ENCODE peak calls at places on chromosomes 11 and 22, in ten cellular contexts. Z is activated CD8-positive, alpha-beta T cell treated with anti-CD3 and anti-CD28 coated beads for 36 hours; X is fibroblast of mammary gland; R is BE2C; I is GM10248; W is mammary epithelial cell; U is HL-60; C is epithelial cell of esophagus; V is WERI-Rb-1; Q is CD4-positive, alpha-beta T cell. O is an unnamed sample.

GRCh38 chr11:59157433-59157832 is 14.5 kb upstream of the DTX4 start:
- DNase-seq in C (no peak), W (no peak), I (no peak), R (no peak), Z (no peak), V (no peak), X (no peak), U (no peak), Q (no peak), O (no peak)

GRCh38 chr11:10866893-10867331 is 9.1 kb upstream of the ZBED5 start:
- DNase-seq in U (no peak), V (no peak), R (peak), W (no peak), Z (no peak), Q (no peak), I (no peak), C (peak), X (peak), O (no peak)

GRCh38 chr11:36104660-36104992 is 160.8 kb downstream of the LDLRAD3 start:
- DNase-seq in Z (no peak), W (no peak), I (no peak), V (no peak), Q (no peak), C (no peak), U (no peak), X (no peak), R (no peak), O (no peak)

GRCh38 chr11:940496-941135 is 14.9 kb downstream of the AP2A2 start:
- DNase-seq in I (no peak), X (no peak), V (no peak), U (no peak), Q (no peak), C (no peak), Z (no peak), W (no peak), R (no peak), O (no peak)

GRCh38 chr11:135006800-135007199 is 594.8 kb upstream of the B3GAT1 start:
- DNase-seq in R (no peak), W (no peak), U (no peak), Z (no peak), X (no peak), I (no peak), Q (no peak), C (no peak), V (peak), O (no peak)

GRCh38 chr11:33515347-33515746 is 185.3 kb downstream of the C11orf91 start:
- DNase-seq in R (no peak), I (peak), U (no peak), Q (no peak), Z (peak), W (peak), X (peak), V (no peak), C (no peak), O (no peak)

GRCh38 chr11:125175896-125176575 is 11.5 kb downstream of the PKNOX2 start:
- DNase-seq in W (no peak), R (no peak), C (no peak), Q (no peak), V (peak), Z (no peak), X (no peak), I (no peak), U (no peak), O (no peak)

GRCh38 chr11:95972055-95972454 is 48.1 kb upstream of the MTMR2 start:
- DNase-seq in I (no peak), Z (no peak), C (no peak), V (no peak), X (no peak), R (no peak), U (no peak), Q (no peak), W (no peak), O (no peak)

GRCh38 chr22:34414467-34415440 is 494.5 kb upstream of the LARGE1 start:
- DNase-seq in R (peak), I (peak), V (peak), U (peak), C (peak), Q (no peak), Z (peak), X (peak), W (peak), O (no peak)

GRCh38 chr22:27991586-27992293 is 72.7 kb upstream of the PITPNB start:
- DNase-seq in U (no peak), X (no peak), Z (no peak), R (no peak), V (no peak), W (no peak), C (no peak), Q (no peak), I (no peak), O (no peak)

GRCh38 chr22:49412236-49412635 is 415.4 kb downstream of the BRD1 start:
- DNase-seq in V (no peak), R (no peak), Z (no peak), Q (no peak), U (no peak), I (no peak), W (no peak), X (no peak), C (no peak), O (no peak)

GRCh38 chr11:6225024-6225423 is 9.4 kb downstream of the FHIP1B start:
- DNase-seq in X (no peak), I (no peak), Z (no peak), C (no peak), U (no peak), R (no peak), W (no peak), Q (no peak), V (no peak), O (no peak)

GRCh38 chr11:10476927-10477689 is 22.0 kb downstream of the AMPD3 start:
- DNase-seq in U (no peak), W (no peak), C (no peak), Z (no peak), Q (no peak), R (no peak), X (no peak), I (no peak), V (no peak), O (no peak)

GRCh38 chr11:25702417-25702816 is 629.5 kb upstream of the ANO3 start:
- DNase-seq in W (no peak), U (no peak), X (no peak), Z (no peak), C (no peak), V (no peak), Q (no peak), I (no peak), R (no peak), O (no peak)

GRCh38 chr11:3022300-3022967 is 30.3 kb upstream of the NAP1L4 start:
- DNase-seq in I (peak), C (peak), W (peak), Q (no peak), U (peak), X (peak), R (no peak), V (no peak), Z (peak), O (peak)

GRCh38 chr22:47575291-47575690 is 812.8 kb downstream of the TBC1D22A start:
- DNase-seq in U (no peak), R (no peak), I (no peak), V (no peak), C (no peak), Z (no peak), Q (no peak), W (no peak), X (no peak), O (no peak)

GRCh38 chr22:38034278-38034882 is 22.8 kb upstream of the PICK1 start:
- DNase-seq in R (peak), V (peak), X (peak), U (peak), I (peak), Z (no peak), Q (no peak), C (peak), W (peak), O (peak)

GRCh38 chr11:66414120-66414934 is 6.5 kb upstream of the NPAS4 start:
- DNase-seq in I (no peak), R (no peak), W (no peak), X (no peak), U (no peak), Z (no peak), V (no peak), C (no peak), Q (no peak), O (no peak)

GRCh38 chr11:73295259-73295995 is 12.6 kb upstream of the ARHGEF17 start:
- DNase-seq in W (peak), V (peak), I (peak), X (peak), C (peak), Z (peak), Q (peak), U (peak), R (peak), O (peak)

GRCh38 chr11:2267871-2268825 is 2.2 kb downstream of the ASCL2 start:
- DNase-seq in V (no peak), W (no peak), Q (no peak), Z (no peak), I (no peak), R (no peak), C (no peak), U (no peak), X (no peak), O (no peak)

GRCh38 chr11:23923357-23923756 is 573.5 kb upstream of the LUZP2 start:
- DNase-seq in Q (no peak), R (no peak), Z (no peak), U (no peak), I (no peak), X (no peak), W (no peak), C (no peak), V (no peak), O (no peak)

GRCh38 chr22:39947488-39948216 is 12.5 kb upstream of the TMA7B start:
- DNase-seq in X (no peak), V (no peak), W (no peak), I (no peak), R (no peak), C (no peak), U (no peak), Z (no peak), Q (no peak), O (no peak)

GRCh38 chr22:42958937-42959336 is 56.0 kb downstream of the PACSIN2 start:
- DNase-seq in W (no peak), R (no peak), I (no peak), Z (no peak), X (no peak), Q (no peak), V (no peak), U (no peak), C (no peak), O (no peak)

GRCh38 chr11:86958259-86958658 is 3.1 kb upstream of the FZD4 start:
- DNase-seq in W (no peak), R (no peak), Q (no peak), C (no peak), X (no peak), V (no peak), Z (no peak), I (no peak), U (no peak), O (no peak)

GRCh38 chr22:40654522-40655167 is 18.1 kb upstream of the MRTFA start:
- DNase-seq in X (peak), W (peak), Q (no peak), Z (no peak), V (peak), I (no peak), U (no peak), C (peak), R (peak), O (no peak)

GRCh38 chr22:18103527-18104269 is 6.9 kb upstream of the TUBA8 start:
- DNase-seq in V (no peak), W (no peak), I (no peak), U (no peak), X (no peak), Q (no peak), C (no peak), R (no peak), Z (peak), O (no peak)

GRCh38 chr11:8671651-8672062 is 10.8 kb downstream of the TRIM66 start:
- DNase-seq in U (no peak), C (peak), Z (no peak), X (no peak), R (no peak), I (no peak), Q (no peak), W (no peak), V (no peak), O (no peak)

GRCh38 chr11:11306855-11307254 is 46.2 kb downstream of the CSNK2A3 start:
- DNase-seq in V (no peak), Q (no peak), W (peak), R (no peak), X (peak), C (no peak), U (no peak), Z (no peak), I (no peak), O (no peak)

GRCh38 chr11:75352417-75353206 is 1.2 kb upstream of the ARRB1 start:
- DNase-seq in V (no peak), Q (no peak), U (no peak), C (no peak), X (no peak), R (no peak), W (no peak), I (no peak), Z (peak), O (peak)

GRCh38 chr11:110434952-110435779 is 5.4 kb downstream of the FDX1 start:
- DNase-seq in C (peak), I (no peak), W (peak), R (no peak), U (no peak), Q (peak), X (no peak), V (peak), Z (peak), O (no peak)
- TF ChIP-seq CTCF in C (peak), I (peak), W (peak), R (peak), U (no peak), Q (no peak), X (peak), V (peak), Z (peak), O (no peak)

GRCh38 chr22:21022955-21023614 is 8.1 kb downstream of the P2RX6 start:
- DNase-seq in U (no peak), W (no peak), Q (no peak), I (no peak), Z (no peak), C (no peak), R (peak), V (no peak), X (no peak), O (peak)
- TF ChIP-seq CTCF in U (peak), W (peak), Q (no peak), I (peak), Z (no peak), C (no peak), R (peak), V (peak), X (no peak), O (no peak)

GRCh38 chr11:46322759-46323158 is 24.5 kb upstream of the DGKZ start:
- DNase-seq in Z (peak), C (no peak), X (peak), Q (no peak), V (peak), I (no peak), W (no peak), R (no peak), U (no peak), O (no peak)
- TF ChIP-seq CTCF in Z (no peak), C (peak), X (peak), Q (no peak), V (peak), I (no peak), W (no peak), R (no peak), U (no peak), O (no peak)

GRCh38 chr11:38416141-38416540 is 1818.1 kb upstream of the RAG2 start:
- DNase-seq in W (no peak), R (no peak), X (no peak), Q (no peak), V (no peak), C (no peak), U (no peak), I (no peak), Z (no peak), O (no peak)

DNA sequence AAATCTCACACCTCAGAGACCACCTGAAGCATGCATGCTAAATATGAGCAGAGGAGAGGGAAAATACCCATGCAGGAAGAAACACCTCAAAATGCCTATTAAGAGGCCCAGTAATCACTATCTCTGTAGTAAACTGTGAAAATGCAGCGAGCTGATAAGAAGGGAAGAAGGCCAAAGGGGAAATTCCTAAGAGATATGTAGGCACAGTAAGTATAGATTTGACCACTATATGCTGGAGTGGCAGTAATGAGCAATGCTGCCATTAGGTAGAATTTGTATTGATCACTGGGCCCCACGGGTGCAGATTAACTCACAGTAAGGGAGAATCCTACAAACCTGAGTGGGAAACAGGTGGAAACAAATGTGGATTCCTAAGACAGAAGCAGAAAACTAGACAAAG is 1813.1 kb upstream of the RAG2 start:
- DNase-seq in Z (no peak), Q (no peak), C (no peak), I (no peak), W (no peak), R (no peak), V (no peak), U (no peak), X (no peak), O (no peak)
- TF ChIP-seq CTCF in Z (no peak), Q (no peak), C (peak), I (no peak), W (peak), R (peak), V (peak), U (no peak), X (no peak), O (no peak)

GRCh38 chr11:70066628-70067027 is 11.5 kb upstream of the ANO1 start:
- DNase-seq in Z (no peak), X (no peak), V (no peak), I (no peak), W (no peak), U (no peak), R (no peak), C (no peak), Q (no peak), O (peak)

GRCh38 chr11:70068950-70069349 is 9.2 kb upstream of the ANO1 start:
- DNase-seq in Q (no peak), Z (no peak), V (no peak), I (no peak), X (no peak), C (no peak), R (no peak), U (no peak), W (no peak), O (peak)

GRCh38 chr11:70068345-70068744 is 9.8 kb upstream of the ANO1 start:
- DNase-seq in I (no peak), R (no peak), W (no peak), Z (no peak), V (no peak), Q (no peak), C (no peak), X (no peak), U (no peak), O (no peak)

GRCh38 chr11:70067036-70067435 is 11.1 kb upstream of the ANO1 start:
- DNase-seq in R (no peak), I (peak), Q (no peak), C (no peak), U (no peak), Z (no peak), W (no peak), X (no peak), V (no peak), O (peak)

GRCh38 chr11:70067591-70068341 is 10.4 kb upstream of the ANO1 start:
- DNase-seq in Q (no peak), I (peak), Z (no peak), U (no peak), C (peak), R (no peak), W (peak), V (no peak), X (no peak), O (peak)
- TF ChIP-seq CTCF in Q (no peak), I (no peak), Z (no peak), U (no peak), C (peak), R (no peak), W (peak), V (no peak), X (no peak), O (no peak)

DNA sequence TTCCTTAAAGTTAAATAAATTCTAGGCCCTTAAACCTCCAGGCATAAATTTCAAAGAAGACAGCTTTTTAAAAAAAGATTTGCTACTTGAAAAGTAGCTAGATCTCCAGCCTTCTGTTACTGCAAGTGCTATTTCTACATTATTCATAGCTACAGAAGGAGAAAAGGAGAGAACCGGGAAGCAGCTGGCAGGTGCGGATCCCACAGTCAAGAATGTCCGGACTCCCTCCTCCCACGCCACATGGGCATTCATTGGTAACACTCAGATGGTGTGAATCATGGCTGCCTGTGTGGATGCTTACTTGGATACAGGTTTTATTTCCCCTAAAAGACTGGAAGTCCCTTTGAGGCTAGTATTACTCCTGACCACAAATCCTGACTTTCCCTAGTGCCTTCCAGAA is 39.5 kb upstream of the YPEL1 start:
- DNase-seq in X (peak), R (no peak), V (no peak), U (no peak), Z (no peak), I (no peak), Q (no peak), W (peak), C (no peak), O (no peak)
- TF ChIP-seq CTCF in X (no peak), R (no peak), V (no peak), U (no peak), Z (no peak), I (no peak), Q (no peak), W (no peak), C (no peak), O (peak)

GRCh38 chr11:117614695-117615094 is 182.3 kb downstream of the DSCAML1 start:
- DNase-seq in I (no peak), W (no peak), Q (no peak), Z (no peak), V (peak), C (no peak), U (no peak), X (no peak), R (no peak), O (no peak)
- TF ChIP-seq CTCF in I (no peak), W (no peak), Q (no peak), Z (no peak), V (peak), C (no peak), U (no peak), X (no peak), R (peak), O (no peak)

GRCh38 chr11:64284962-64285884 is at the start of gene GPR137:
- DNase-seq in Q (peak), C (peak), U (peak), V (peak), Z (peak), X (peak), R (peak), I (peak), W (peak), O (peak)
- TF ChIP-seq CTCF in Q (no peak), C (no peak), U (no peak), V (no peak), Z (no peak), X (no peak), R (no peak), I (peak), W (no peak), O (no peak)